ENCODE peak calls at places on chromosomes 3 and 15, in eight cellular contexts. W, A, T, L, U, G, S and K are unnamed samples.

GRCh38 chr3:120587326-120587840 is 8.8 kb upstream of the NDUFB4 start:
- DNase-seq in W (no peak), T (no peak), S (no peak), G (no peak), U (no peak), A (no peak), L (no peak), K (no peak)

GRCh38 chr3:175002732-175003143 is 143.6 kb downstream of the NAALADL2 start:
- DNase-seq in S (no peak), G (peak; percentile 94), L (no peak), U (no peak), T (no peak), W (peak; percentile 96), A (no peak), K (no peak)

GRCh38 chr3:44865272-44866005 is 3.7 kb downstream of the TMEM42 start:
- DNase-seq in G (no peak), T (no peak), A (no peak), S (no peak), L (no peak), W (no peak), U (no peak), K (no peak)

GRCh38 chr3:62805578-62805977 is 69.6 kb downstream of the CADPS start:
- DNase-seq in T (no peak), L (no peak), G (no peak), S (no peak), W (no peak), U (no peak), A (no peak), K (no peak)

GRCh38 chr3:126530171-126531050 is 6.5 kb downstream of the CHST13 start:
- DNase-seq in A (peak; percentile 33), W (no peak), U (no peak), G (no peak), L (no peak), S (no peak), T (no peak), K (no peak)

GRCh38 chr3:107065094-107065861 is 312.0 kb upstream of the CCDC54 start:
- DNase-seq in A (no peak), U (peak; percentile 0), W (no peak), G (peak; percentile 37), T (no peak), L (peak; percentile 24), S (no peak), K (no peak)

GRCh38 chr15:75693501-75694240 is 19.0 kb downstream of the CSPG4 start:
- DNase-seq in S (no peak), W (no peak), U (no peak), A (no peak), T (no peak), G (peak; percentile 84), L (no peak), K (no peak)

GRCh38 chr3:123817413-123817812 is 66.7 kb downstream of the MYLK start:
- DNase-seq in W (no peak), U (no peak), T (no peak), G (peak; percentile 80), L (no peak), A (no peak), S (no peak), K (no peak)

DNA sequence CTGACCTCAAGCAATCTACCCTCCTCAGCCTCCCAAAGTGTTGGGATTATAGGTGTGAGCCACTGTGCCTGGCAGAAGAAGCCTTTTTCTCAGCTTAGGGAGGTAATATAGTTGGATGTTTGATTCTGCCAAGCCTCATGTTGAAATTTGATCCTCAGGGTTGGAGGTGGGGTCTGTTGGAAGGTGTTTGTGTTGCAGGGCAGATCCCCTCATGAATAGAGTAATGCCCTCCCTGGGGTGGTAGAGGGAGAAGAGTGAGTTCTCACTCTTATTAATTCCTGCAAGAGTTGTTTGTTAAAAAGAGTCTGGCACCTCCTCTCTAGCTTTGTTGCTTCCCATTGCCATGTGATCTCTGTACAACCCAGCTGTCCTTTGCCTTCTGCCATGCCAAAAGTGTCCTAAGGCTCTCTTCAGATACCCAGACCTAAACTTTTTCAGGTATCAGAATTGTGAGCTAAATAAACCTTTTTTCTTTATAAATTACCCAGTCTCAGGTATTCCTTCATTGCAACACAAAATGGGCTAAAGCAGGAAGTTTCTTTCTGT is 16.4 kb downstream of the NECTIN3 start:
- DNase-seq in G (no peak), T (no peak), W (no peak), S (no peak), U (no peak), L (no peak), A (no peak), K (no peak)
- H3K27ac ChIP-seq in G (no peak overlapping the region), T (no peak overlapping the region), W (no peak overlapping the region), S (no peak overlapping the region), U (no peak overlapping the region), L (no peak overlapping the region), A (no peak overlapping the region), K (no peak overlapping the region)

GRCh38 chr15:57477736-57478522 is 101.6 kb downstream of the CGNL1 start:
- DNase-seq in L (no peak), G (no peak), U (no peak), W (no peak), S (no peak), A (no peak), T (no peak), K (no peak)
- H3K27ac ChIP-seq in L (peak overlapping the region; percentile 65), G (no peak overlapping the region), U (no peak overlapping the region), W (no peak overlapping the region), S (peak overlapping the region; percentile 79), A (no peak overlapping the region), T (no peak overlapping the region), K (peak overlapping the region; percentile 65)

DNA sequence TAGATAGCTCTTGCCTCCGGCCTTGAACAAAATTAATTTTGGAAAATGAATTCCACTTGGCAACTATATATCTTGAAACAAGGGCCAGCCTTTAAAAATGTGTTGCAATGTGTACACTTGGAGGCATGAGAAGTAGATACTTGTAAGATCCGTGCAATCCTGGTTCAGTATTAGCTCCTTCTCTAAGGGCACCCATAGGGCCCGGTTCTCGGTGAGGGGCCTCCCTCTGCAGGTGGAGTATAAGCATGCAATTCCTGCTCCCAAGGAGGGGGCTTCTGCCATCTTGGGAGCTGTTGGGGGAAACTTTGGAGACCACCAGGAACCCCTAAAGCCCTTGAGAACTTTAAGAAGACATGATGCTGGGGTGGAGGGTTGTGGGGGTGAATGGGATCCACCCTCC is 388.7 kb upstream of the RGMA start:
- DNase-seq in S (no peak), T (no peak), G (no peak), L (no peak), A (no peak), W (no peak), U (no peak), K (no peak)
- H3K27ac ChIP-seq in S (no peak overlapping the region), T (no peak overlapping the region), G (no peak overlapping the region), L (no peak overlapping the region), A (no peak overlapping the region), W (no peak overlapping the region), U (no peak overlapping the region), K (no peak overlapping the region)

GRCh38 chr3:152307829-152308474 is 39.2 kb downstream of the MBNL1 start:
- DNase-seq in T (no peak), W (peak; percentile 57), S (no peak), L (no peak), U (no peak), G (peak; percentile 28), A (no peak), K (no peak)
- H3K27ac ChIP-seq in T (no peak overlapping the region), W (peak overlapping the region; percentile 49), S (peak overlapping the region; percentile 57), L (peak overlapping the region; percentile 73), U (peak overlapping the region; percentile 19), G (peak overlapping the region; percentile 51), A (peak overlapping the region; percentile 91), K (peak overlapping the region; percentile 83)

DNA sequence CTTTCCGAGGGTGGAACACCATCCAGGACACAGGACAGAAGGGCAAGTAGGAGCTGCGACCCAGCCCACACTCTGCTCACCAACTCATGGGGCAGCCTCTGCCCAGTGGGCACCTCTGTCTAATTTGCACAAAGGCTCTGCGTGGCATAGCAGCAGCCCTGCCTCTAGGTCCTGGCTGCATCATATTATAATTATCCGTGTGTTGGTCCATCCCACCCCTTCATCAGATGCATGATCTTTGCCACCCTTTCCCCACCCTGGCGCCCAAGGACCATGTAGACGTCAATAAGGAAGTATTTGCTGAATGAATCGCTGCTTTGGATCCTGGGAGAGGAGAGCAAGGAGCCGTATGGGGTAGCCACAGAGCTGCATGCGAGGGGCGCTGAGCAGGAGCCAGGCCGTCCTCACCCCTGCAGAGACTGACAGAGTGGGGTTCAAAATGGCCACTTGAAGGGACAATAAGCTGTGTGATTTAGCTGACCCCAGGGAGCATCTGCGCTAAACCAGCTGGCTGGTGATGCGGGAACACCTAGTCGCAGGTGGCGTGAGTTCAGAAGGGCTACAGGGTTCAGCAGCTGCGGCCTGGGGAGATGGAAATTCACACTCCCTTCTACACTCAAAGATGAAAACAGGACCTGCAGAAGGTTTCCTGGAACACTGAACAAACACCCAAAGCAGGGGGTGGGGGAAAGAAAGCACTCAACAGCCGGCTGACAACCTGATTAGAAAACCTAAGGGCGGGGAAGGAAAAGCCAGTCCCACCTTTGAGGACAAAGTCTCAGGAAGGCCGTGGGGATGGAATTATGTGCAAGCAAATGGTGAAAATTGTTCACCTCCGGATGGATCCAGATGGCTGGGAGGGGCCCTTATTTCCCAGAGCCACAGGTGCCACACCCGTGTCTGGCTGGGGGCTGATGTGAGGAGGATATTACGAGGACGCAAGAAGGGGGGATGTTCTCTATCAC is 6.4 kb downstream of the MGLL start:
- DNase-seq in S (no peak), T (no peak), W (no peak), A (peak; percentile 85), U (no peak), G (no peak), L (no peak), K (no peak)
- H3K27ac ChIP-seq in S (no peak overlapping the region), T (peak overlapping the region; percentile 91), W (no peak overlapping the region), A (peak overlapping the region; percentile 94), U (no peak overlapping the region), G (peak overlapping the region; percentile 76), L (peak overlapping the region; percentile 83), K (no peak overlapping the region)

GRCh38 chr15:28873585-28874139 is 12.1 kb upstream of the APBA2 start:
- DNase-seq in G (no peak), T (no peak), S (no peak), W (no peak), U (no peak), L (no peak), A (no peak), K (no peak)
- H3K27ac ChIP-seq in G (no peak overlapping the region), T (no peak overlapping the region), S (no peak overlapping the region), W (no peak overlapping the region), U (no peak overlapping the region), L (no peak overlapping the region), A (no peak overlapping the region), K (no peak overlapping the region)

GRCh38 chr15:69855172-69855562 is 242.6 kb downstream of the TLE3 start:
- DNase-seq in S (no peak), T (no peak), L (no peak), G (no peak), A (no peak), W (no peak), U (no peak), K (no peak)
- H3K27ac ChIP-seq in S (no peak overlapping the region), T (no peak overlapping the region), L (no peak overlapping the region), G (no peak overlapping the region), A (no peak overlapping the region), W (peak overlapping the region; percentile 94), U (no peak overlapping the region), K (no peak overlapping the region)

DNA sequence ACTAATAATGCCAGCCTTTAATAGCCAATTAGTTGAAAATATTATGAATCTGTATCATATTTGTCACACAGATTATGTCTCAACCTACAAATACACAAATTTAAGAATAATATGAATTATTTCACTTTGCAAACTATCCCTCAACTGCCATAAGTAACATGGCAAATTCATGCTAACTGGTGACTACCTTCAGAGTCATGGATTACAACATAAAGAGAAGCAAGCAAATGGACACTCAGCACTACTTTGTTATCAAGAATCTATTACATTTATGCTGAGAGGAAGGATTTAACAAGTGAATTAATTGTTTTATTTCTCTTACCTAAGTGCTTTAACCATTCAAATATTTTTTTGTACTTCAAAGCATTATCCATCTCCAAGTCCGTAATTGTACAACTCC is 103.1 kb upstream of the BCL6 start:
- DNase-seq in G (no peak), T (no peak), S (no peak), A (no peak), W (no peak), U (no peak), L (no peak), K (no peak)
- H3K27ac ChIP-seq in G (no peak overlapping the region), T (no peak overlapping the region), S (no peak overlapping the region), A (no peak overlapping the region), W (no peak overlapping the region), U (no peak overlapping the region), L (no peak overlapping the region), K (no peak overlapping the region)